ENCODE peak calls at places on chromosomes 12 and 14, in seven cellular contexts. W is brain microvascular endothelial cell, Q is upper lobe of right lung, S is left ventricle myocardium inferior, C is astrocyte, V is HL-60, B is tibial artery. I is an unnamed sample.

GRCh38 chr12:67509987-67510386 is 138.6 kb upstream of the DYRK2 start:
- DNase-seq in S (no peak), C (peak), W (peak), Q (no peak), B (no peak), V (no peak), I (no peak)

GRCh38 chr12:61011767-61012423 is 1248.3 kb upstream of the USP15 start:
- DNase-seq in V (no peak), W (no peak), S (no peak), B (no peak), C (no peak), Q (no peak), I (no peak)

GRCh38 chr12:100234591-100235304 is 32.1 kb downstream of the DEPDC4 start:
- DNase-seq in B (no peak), V (no peak), S (no peak), Q (no peak), C (peak), W (peak), I (no peak)

GRCh38 chr12:48379784-48380183 is 29.1 kb upstream of the ZNF641 start:
- DNase-seq in V (no peak), S (no peak), Q (no peak), C (no peak), W (no peak), B (no peak), I (no peak)

GRCh38 chr12:93127582-93128331 is 198.7 kb upstream of the EEA1 start:
- DNase-seq in V (peak), Q (peak), S (peak), B (peak), W (peak), C (peak), I (no peak)

GRCh38 chr12:100995201-100995600 is 200.6 kb downstream of the ANO4 start:
- DNase-seq in B (no peak), W (peak), C (peak), V (no peak), S (no peak), Q (no peak), I (no peak)

GRCh38 chr12:52789637-52790426 is 6.1 kb downstream of the KRT3 start:
- DNase-seq in S (no peak), Q (peak), V (peak), B (no peak), W (no peak), C (no peak), I (no peak)

GRCh38 chr14:55077155-55077554 is 25.7 kb downstream of the MAPK1IP1L start:
- DNase-seq in W (peak), S (no peak), V (no peak), C (no peak), Q (no peak), B (no peak), I (no peak)

GRCh38 chr14:94213021-94213420 is 38.9 kb downstream of the PPP4R4 start:
- DNase-seq in B (no peak), V (no peak), S (no peak), Q (no peak), C (peak), W (peak), I (no peak)

GRCh38 chr14:66206554-66206953 is 279.6 kb upstream of the CCDC196 start:
- DNase-seq in Q (no peak), C (no peak), B (no peak), V (no peak), W (no peak), S (no peak), I (no peak)

GRCh38 chr14:99249389-99249788 is 22.6 kb downstream of the BCL11B start:
- DNase-seq in W (no peak), B (no peak), C (no peak), S (no peak), Q (no peak), V (no peak), I (no peak)

GRCh38 chr12:50101663-50102062 is 2.1 kb upstream of the GPD1 start:
- DNase-seq in V (no peak), B (no peak), Q (no peak), C (peak), S (no peak), W (no peak), I (no peak)

GRCh38 chr12:66065146-66065545 is 65.4 kb downstream of the LLPH start:
- DNase-seq in S (no peak), C (no peak), V (no peak), Q (no peak), B (no peak), W (no peak), I (no peak)

GRCh38 chr12:93000026-93000425 is 70.9 kb upstream of the EEA1 start:
- DNase-seq in B (no peak), C (no peak), S (no peak), Q (no peak), V (no peak), W (no peak), I (no peak)

GRCh38 chr12:78120866-78121590 is 290.3 kb downstream of the NAV3 start:
- DNase-seq in C (no peak), Q (no peak), B (no peak), S (no peak), W (peak), V (peak), I (no peak)

GRCh38 chr14:66600416-66600815 is 92.5 kb downstream of the GPHN start:
- DNase-seq in W (peak), V (no peak), Q (no peak), S (no peak), B (no peak), C (peak), I (no peak)

GRCh38 chr12:113561381-113561780 is 89.7 kb upstream of the LHX5 start:
- DNase-seq in V (no peak), B (no peak), W (no peak), C (no peak), Q (no peak), S (no peak), I (no peak)

GRCh38 chr12:89019439-89020120 is 332.7 kb downstream of the DUSP6 start:
- DNase-seq in B (peak), V (peak), C (peak), W (peak), Q (peak), S (peak), I (peak)

GRCh38 chr14:95527392-95528002 is 7.4 kb upstream of the GLRX5 start:
- DNase-seq in V (peak), S (no peak), Q (no peak), C (peak), W (peak), B (no peak), I (no peak)

GRCh38 chr12:5808956-5809355 is 136.1 kb downstream of the ANO2 start:
- DNase-seq in C (peak), B (no peak), Q (no peak), W (peak), V (no peak), S (no peak), I (no peak)

GRCh38 chr12:127290251-127290650 is 976.7 kb upstream of the TMEM132C start:
- DNase-seq in B (no peak), C (no peak), S (no peak), V (no peak), Q (no peak), W (no peak), I (no peak)

GRCh38 chr12:108804361-108804949 is 52.9 kb downstream of the SSH1 start:
- DNase-seq in C (peak), W (peak), Q (no peak), V (peak), S (peak), B (peak), I (no peak)

GRCh38 chr12:124395284-124395752 is 100.4 kb downstream of the RFLNA start:
- DNase-seq in W (peak), S (no peak), B (no peak), V (no peak), C (no peak), Q (no peak), I (no peak)

GRCh38 chr14:89720741-89721315 is 233.7 kb downstream of the EFCAB11 start:
- DNase-seq in W (no peak), S (peak), Q (peak), C (no peak), B (peak), V (peak), I (no peak)

DNA sequence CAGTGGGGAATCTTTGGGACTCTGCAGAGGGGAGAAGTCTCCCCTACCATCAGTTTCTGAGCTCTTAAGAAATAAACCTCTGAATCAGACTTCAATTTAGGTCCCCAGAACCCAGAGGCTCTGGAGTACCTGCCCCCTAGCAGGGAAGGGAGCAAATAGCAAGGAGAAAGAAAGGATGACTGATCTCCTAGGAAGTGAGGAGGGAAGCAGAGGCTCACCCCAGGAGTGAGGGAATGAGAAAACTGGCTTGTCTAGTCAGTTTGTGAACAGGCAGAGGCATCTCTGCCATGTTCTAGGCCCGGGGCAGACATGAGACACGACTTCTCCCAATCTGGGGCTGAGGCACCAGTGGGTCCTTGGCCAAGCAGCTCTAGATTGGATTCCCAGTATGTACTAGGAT is 24.3 kb upstream of the SMUG1 start:
- DNase-seq in V (no peak), Q (no peak), S (no peak), B (no peak), W (no peak), C (no peak), I (no peak)
- H3K27ac ChIP-seq in V (no peak), Q (no peak), S (no peak), B (no peak), W (no peak), C (no peak), I (no peak)

GRCh38 chr14:20615996-20616395 is 24.8 kb upstream of the RNASE12 start:
- DNase-seq in Q (no peak), W (no peak), V (no peak), C (no peak), B (no peak), S (no peak), I (no peak)

GRCh38 chr14:20613094-20614037 is 22.2 kb upstream of the RNASE12 start:
- DNase-seq in C (peak), B (peak), V (peak), S (peak), W (peak), Q (peak), I (peak)

GRCh38 chr14:20611277-20611676 is 20.1 kb upstream of the RNASE12 start:
- DNase-seq in S (no peak), Q (no peak), W (no peak), C (no peak), V (no peak), B (no peak), I (no peak)

GRCh38 chr14:20612403-20612802 is 21.2 kb upstream of the RNASE12 start:
- DNase-seq in Q (no peak), W (no peak), S (no peak), C (no peak), B (no peak), V (no peak), I (no peak)

GRCh38 chr14:20614038-20614840 is 23.1 kb upstream of the RNASE12 start:
- DNase-seq in Q (no peak), W (no peak), V (peak), S (no peak), C (no peak), B (no peak), I (no peak)
- H3K27ac ChIP-seq in Q (peak), W (peak), V (no peak), S (peak), C (peak), B (peak), I (peak)

GRCh38 chr12:95548539-95549391 is 2.5 kb downstream of the USP44 start:
- DNase-seq in W (no peak), Q (peak), B (peak), V (peak), S (peak), C (no peak), I (peak)
- H3K27ac ChIP-seq in W (no peak), Q (peak), B (peak), V (no peak), S (peak), C (no peak), I (peak)

GRCh38 chr12:131852551-131853299 is 24.5 kb downstream of the MMP17 start:
- DNase-seq in C (no peak), B (no peak), W (no peak), Q (no peak), S (no peak), V (peak), I (no peak)
- H3K27ac ChIP-seq in C (no peak), B (no peak), W (no peak), Q (no peak), S (no peak), V (peak), I (no peak)

DNA sequence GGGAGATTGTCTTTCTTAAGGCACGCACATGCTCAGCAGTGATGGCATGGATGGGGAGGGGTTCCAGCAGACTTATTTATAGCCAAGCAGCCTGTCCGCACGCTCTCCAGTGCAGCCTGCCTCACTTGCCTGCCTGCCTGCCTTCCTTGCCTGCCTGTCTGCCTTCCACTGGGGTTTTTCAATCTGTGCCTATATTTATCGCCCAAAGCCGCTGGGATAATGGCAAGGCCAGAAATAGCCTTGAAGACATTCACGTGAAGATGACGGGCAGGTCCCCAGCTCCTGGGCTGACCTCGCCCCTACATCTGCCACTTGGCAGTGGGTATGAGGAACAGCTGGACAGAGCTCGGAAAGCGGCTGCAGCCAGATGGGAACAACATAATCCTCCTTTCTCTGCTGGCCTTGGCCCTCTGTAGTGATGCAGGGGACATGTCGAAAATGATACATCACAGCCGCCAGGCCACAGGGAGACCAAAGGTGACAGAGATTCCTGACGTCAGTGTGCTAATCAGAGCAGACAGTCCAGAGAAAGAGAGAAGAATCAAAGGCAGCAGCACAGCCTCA is 53.3 kb downstream of the PITPNM2 start:
- DNase-seq in Q (no peak), V (no peak), B (peak), C (no peak), S (peak), W (peak), I (no peak)
- H3K27ac ChIP-seq in Q (no peak), V (no peak), B (peak), C (no peak), S (peak), W (no peak), I (no peak)

DNA sequence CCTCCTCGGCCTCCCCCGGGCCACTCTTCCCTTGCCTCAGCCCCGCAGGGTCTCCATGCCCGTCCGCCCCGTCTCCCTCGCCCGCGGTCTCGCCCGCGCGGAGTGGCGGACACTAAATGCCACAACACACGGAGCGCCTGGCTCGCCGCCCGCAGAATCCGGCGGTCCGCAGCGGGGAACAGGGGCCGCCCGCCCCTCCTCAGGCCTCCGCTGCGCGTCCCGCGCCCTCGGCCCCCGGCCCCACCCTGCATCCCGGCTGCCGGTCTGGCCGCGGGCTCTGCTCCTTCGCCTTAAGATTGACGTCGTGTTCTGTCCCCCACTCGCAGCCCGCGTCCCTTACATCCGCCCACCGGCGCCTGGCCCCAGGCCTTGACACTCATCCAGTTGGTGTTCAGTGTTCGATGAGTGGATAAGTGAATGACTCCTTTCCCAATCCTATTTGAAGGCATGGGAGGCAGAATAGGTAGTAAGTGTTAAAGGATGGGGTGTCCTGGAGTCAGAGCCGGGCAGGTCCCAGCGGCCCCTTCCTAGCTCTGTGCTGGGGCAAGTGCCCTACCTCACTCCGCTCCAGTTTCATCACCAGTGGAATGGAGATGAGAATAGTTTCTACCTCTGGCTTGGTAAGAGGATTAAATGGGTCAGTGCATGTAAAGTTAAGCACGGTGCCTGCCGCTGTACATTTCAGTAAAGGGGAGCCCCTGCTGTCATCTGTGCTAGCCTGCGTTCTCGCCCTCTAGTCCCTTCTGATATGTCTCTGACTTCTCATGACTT is 626 bp downstream of the TECPR2 start:
- DNase-seq in V (peak), C (peak), B (no peak), W (peak), Q (no peak), S (peak), I (no peak)
- H3K27ac ChIP-seq in V (peak), C (peak), B (peak), W (peak), Q (peak), S (peak), I (peak)

DNA sequence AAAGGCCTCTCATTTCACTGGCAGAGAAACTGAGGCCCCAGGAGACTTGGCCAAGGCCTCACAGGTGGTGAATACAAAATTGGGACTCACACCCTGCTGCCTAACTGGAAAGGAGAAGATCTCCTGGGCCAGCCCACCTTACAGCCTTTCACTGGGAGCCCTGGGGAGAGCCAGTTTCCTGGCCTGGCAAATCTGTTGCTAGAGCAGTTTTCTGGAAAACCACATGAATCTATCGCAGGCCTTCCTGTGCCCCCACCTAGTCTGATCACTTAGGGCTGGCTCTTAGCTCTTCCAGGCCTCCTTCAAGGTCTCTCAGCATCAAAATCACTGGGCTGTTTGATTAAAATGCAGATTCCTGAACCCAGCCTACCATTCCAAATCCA is 51.9 kb downstream of the IRF2BPL start:
- DNase-seq in B (no peak), V (no peak), Q (no peak), S (no peak), C (no peak), W (no peak), I (no peak)
- H3K27ac ChIP-seq in B (no peak), V (no peak), Q (no peak), S (no peak), C (no peak), W (no peak), I (no peak)

I was measured in substantia nigra.